ENCODE peak calls at places on chromosomes 4 and X, in six cellular contexts. V, G, N, D, K and E are unnamed samples.

GRCh38 chrX:83588409-83588808 is 80.3 kb downstream of the POU3F4 start:
- DNase-seq in V (no peak), K (no peak), G (no peak), D (no peak), N (no peak), E (no peak)

GRCh38 chrX:133569217-133569616 is 153.9 kb upstream of the GPC4 start:
- DNase-seq in G (no peak), D (no peak), K (no peak), N (no peak), V (no peak), E (no peak)

GRCh38 chrX:124018031-124018430 is 56.5 kb downstream of the STAG2 start:
- DNase-seq in N (no peak), V (no peak), D (no peak), K (no peak), G (no peak), E (no peak)

GRCh38 chr4:126812076-126812475 is 820.7 kb upstream of the INTU start:
- DNase-seq in G (no peak), V (no peak), D (no peak), N (no peak), K (no peak), E (no peak)

GRCh38 chr4:7872264-7872771 is 67.3 kb downstream of the AFAP1 start:
- DNase-seq in G (peak), K (peak), N (peak), D (no peak), V (peak), E (peak)

GRCh38 chr4:10201356-10202223 is 85.0 kb upstream of the WDR1 start:
- DNase-seq in N (no peak), D (no peak), K (no peak), G (no peak), V (peak), E (no peak)

GRCh38 chrX:8907678-8908077 is 106.5 kb upstream of the FAM9A start:
- DNase-seq in K (no peak), G (no peak), N (no peak), D (no peak), V (no peak), E (no peak)

GRCh38 chrX:115912372-115912897 is 258.1 kb upstream of the AGTR2 start:
- DNase-seq in K (no peak), N (no peak), G (no peak), D (no peak), V (no peak), E (no peak)

GRCh38 chr4:170446782-170447181 is 357.0 kb upstream of the AADAT start:
- DNase-seq in G (no peak), K (no peak), N (no peak), D (no peak), V (no peak), E (no peak)

GRCh38 chrX:114071412-114071811 is 512.5 kb upstream of the HTR2C start:
- DNase-seq in V (no peak), N (no peak), G (no peak), K (no peak), D (no peak), E (no peak)

GRCh38 chr4:83262682-83263081 is 21.9 kb downstream of the COQ2 start:
- DNase-seq in N (no peak), D (no peak), K (no peak), V (no peak), G (no peak), E (no peak)

GRCh38 chr4:79294064-79294463 is 31.8 kb downstream of the NAA11 start:
- DNase-seq in V (no peak), G (no peak), N (peak), D (no peak), K (no peak), E (no peak)

GRCh38 chrX:44514272-44514671 is 28.4 kb downstream of the FUNDC1 start:
- DNase-seq in N (no peak), K (no peak), V (no peak), D (no peak), G (no peak), E (no peak)

GRCh38 chrX:106959897-106960296 is 39.7 kb downstream of the CLDN2 start:
- DNase-seq in V (no peak), N (peak), K (peak), G (no peak), D (peak), E (no peak)

GRCh38 chrX:86579777-86580176 is 431.5 kb downstream of the DACH2 start:
- DNase-seq in D (no peak), K (no peak), G (no peak), N (no peak), V (no peak), E (no peak)

GRCh38 chr4:1171306-1172227 is 816 bp downstream of the SPON2 start:
- DNase-seq in D (no peak), G (no peak), K (no peak), N (no peak), V (no peak), E (no peak)

GRCh38 chrX:11770320-11770719 is 12.3 kb downstream of the MSL3 start:
- DNase-seq in N (peak), G (peak), D (peak), K (peak), V (peak), E (peak)

GRCh38 chrX:106932960-106933537 is 12.8 kb downstream of the CLDN2 start:
- DNase-seq in V (no peak), G (no peak), K (no peak), D (no peak), N (peak), E (no peak)

GRCh38 chrX:36909584-36909983 is 98.6 kb upstream of the FAM47C start:
- DNase-seq in V (peak), G (no peak), K (no peak), D (no peak), N (peak), E (no peak)

GRCh38 chr4:140037353-140038030 is 116.5 kb downstream of the MAML3 start:
- DNase-seq in N (peak), G (no peak), V (peak), K (peak), D (no peak), E (peak)

GRCh38 chrX:150616863-150617198 is 48.4 kb downstream of the MTM1 start:
- DNase-seq in K (no peak), D (no peak), N (no peak), V (no peak), G (no peak), E (no peak)

GRCh38 chrX:15761564-15762191 is 23.6 kb downstream of the CA5B start:
- DNase-seq in V (peak), G (peak), N (peak), D (peak), K (peak), E (peak)

GRCh38 chr4:128635141-128635911 is 174.2 kb upstream of the JADE1 start:
- DNase-seq in D (peak), K (peak), V (peak), G (no peak), N (no peak), E (no peak)

GRCh38 chrX:150772150-150772970 is 79.2 kb downstream of the MTMR1 start:
- DNase-seq in G (peak), N (peak), D (peak), V (peak), K (peak), E (peak)

GRCh38 chrX:125289209-125289608 is 30.5 kb upstream of the TEX13C start:
- DNase-seq in V (peak), G (no peak), D (no peak), N (no peak), K (no peak), E (peak)